ENCODE peak calls at places on chromosome 1, in seven cellular contexts. X is neural progenitor cell, O is esophagus muscularis mucosa, M is left ventricle myocardium inferior, Y is PC-9, C is upper lobe of right lung, R is OCI-LY7. V is an unnamed sample.

GRCh38 chr1:162062542-162063015 is 6.9 kb upstream of the NOS1AP start:
- DNase-seq in X (peak; percentile 73), O (no peak), M (peak; percentile 41), Y (no peak), C (no peak), R (no peak), V (no peak)

GRCh38 chr1:45722809-45723208 is 27.6 kb downstream of the IPP start:
- DNase-seq in X (no peak), O (no peak), M (no peak), Y (no peak), C (no peak), R (no peak), V (no peak)

GRCh38 chr1:170261669-170262068 is 115.9 kb downstream of the NTMT2 start:
- DNase-seq in X (no peak), O (no peak), M (no peak), Y (no peak), C (no peak), R (no peak), V (no peak)

GRCh38 chr1:175963740-175964139 is 220.3 kb upstream of the TNR start:
- DNase-seq in X (no peak), O (no peak), M (no peak), Y (no peak), C (no peak), R (no peak), V (no peak)

GRCh38 chr1:63873751-63874150 is 99.9 kb downstream of the ROR1 start:
- DNase-seq in X (no peak), O (no peak), M (no peak), Y (peak; percentile 37), C (no peak), R (no peak), V (no peak)

GRCh38 chr1:10714337-10715114 is 81.9 kb downstream of the CASZ1 start:
- DNase-seq in X (peak; percentile 92), O (no peak), M (peak; percentile 68), Y (no peak), C (peak; percentile 86), R (no peak), V (no peak)

GRCh38 chr1:112881742-112882127 is 74.3 kb downstream of the SLC16A1 start:
- DNase-seq in X (no peak), O (no peak), M (no peak), Y (no peak), C (no peak), R (no peak), V (no peak)

GRCh38 chr1:244863491-244864252 is 671 bp downstream of the HNRNPU start:
- DNase-seq in X (no peak), O (no peak), M (peak; percentile 35), Y (no peak), C (peak; percentile 81), R (peak; percentile 53), V (peak; percentile 36)

GRCh38 chr1:221161571-221162041 is 282.4 kb downstream of the HLX start:
- DNase-seq in X (no peak), O (no peak), M (no peak), Y (no peak), C (no peak), R (no peak), V (no peak)
- H3K4me1 ChIP-seq in X (peaks cover 30% of the 10 kb centered on the region), O (peaks cover 3% of the 10 kb centered on the region), M (peaks cover 29% of the 10 kb centered on the region), Y (no peaks in the 10 kb centered on the region), C (peaks cover 13% of the 10 kb centered on the region), R (no peaks in the 10 kb centered on the region), V (peaks cover 4% of the 10 kb centered on the region)

GRCh38 chr1:54399765-54400164 is 6.4 kb downstream of the SSBP3 start:
- DNase-seq in X (no peak), O (no peak), M (no peak), Y (no peak), C (no peak), R (no peak), V (no peak)

GRCh38 chr1:54398963-54399528 is 7.1 kb downstream of the SSBP3 start:
- DNase-seq in X (no peak), O (no peak), M (no peak), Y (no peak), C (no peak), R (no peak), V (no peak)

GRCh38 chr1:54397980-54398379 is 8.2 kb downstream of the SSBP3 start:
- DNase-seq in X (no peak), O (no peak), M (no peak), Y (no peak), C (no peak), R (no peak), V (no peak)

GRCh38 chr1:54401799-54402198 is 4.4 kb downstream of the SSBP3 start:
- DNase-seq in X (no peak), O (no peak), M (no peak), Y (no peak), C (no peak), R (no peak), V (no peak)

DNA sequence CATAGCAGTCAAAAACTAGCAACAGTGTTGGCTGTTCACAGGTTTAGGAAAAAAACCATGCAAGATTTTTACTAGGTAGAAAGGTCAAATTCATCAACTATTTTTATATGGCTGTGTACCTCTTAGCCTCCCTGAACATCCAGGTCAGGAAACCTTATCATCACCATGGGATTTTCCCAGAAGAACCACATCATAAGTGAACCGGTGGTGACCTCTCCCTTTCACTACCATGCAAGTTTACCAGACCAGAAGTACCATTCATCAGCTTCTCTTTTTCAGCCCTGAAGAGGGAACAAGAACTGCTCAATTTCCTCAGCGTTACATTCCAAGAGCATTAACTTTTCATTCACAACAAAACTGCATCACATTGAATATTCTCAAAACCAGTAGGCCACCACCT is 5.9 kb downstream of the SSBP3 start:
- DNase-seq in X (no peak), O (no peak), M (no peak), Y (no peak), C (no peak), R (no peak), V (no peak)
- H3K4me1 ChIP-seq in X (peaks cover 22% of the 10 kb centered on the region), O (peaks cover 55% of the 10 kb centered on the region), M (peaks cover 97% of the 10 kb centered on the region), Y (no peaks in the 10 kb centered on the region), C (peaks cover 38% of the 10 kb centered on the region), R (peaks cover 27% of the 10 kb centered on the region), V (peaks cover 25% of the 10 kb centered on the region)

GRCh38 chr1:226674892-226675719 is 64.0 kb downstream of the ITPKB start:
- DNase-seq in X (no peak), O (no peak), M (peak; percentile 49), Y (no peak), C (no peak), R (peak; percentile 97), V (peak; percentile 76)
- H3K4me1 ChIP-seq in X (peaks cover 21% of the 10 kb centered on the region), O (peaks cover 65% of the 10 kb centered on the region), M (peaks cover 95% of the 10 kb centered on the region), Y (peaks cover 19% of the 10 kb centered on the region), C (peaks cover 60% of the 10 kb centered on the region), R (peaks cover 98% of the 10 kb centered on the region), V (peaks cover 40% of the 10 kb centered on the region)

DNA sequence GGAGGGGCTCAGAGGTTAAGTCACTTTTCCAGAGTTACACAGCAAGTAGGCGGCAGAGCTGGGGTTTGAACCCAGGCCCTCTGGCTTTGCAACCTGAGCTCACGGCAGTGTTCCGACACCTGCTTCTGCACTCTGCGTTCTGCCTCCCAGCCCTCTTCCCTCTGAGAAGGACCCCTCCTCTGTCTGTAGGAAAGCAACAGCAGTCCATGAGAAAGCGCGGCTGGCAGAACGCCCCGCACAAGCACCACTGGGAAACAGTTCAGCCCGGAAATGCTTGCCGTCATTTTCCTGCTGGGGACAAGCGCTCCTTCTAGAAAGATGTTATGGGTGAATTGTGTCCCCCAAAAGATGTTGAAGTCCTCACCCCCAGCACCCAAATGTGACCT is 241.1 kb downstream of the NPHP4 start:
- DNase-seq in X (no peak), O (no peak), M (no peak), Y (no peak), C (peak; percentile 47), R (no peak), V (peak; percentile 32)
- H3K4me1 ChIP-seq in X (peaks cover 14% of the 10 kb centered on the region), O (no peaks in the 10 kb centered on the region), M (peaks cover 17% of the 10 kb centered on the region), Y (no peaks in the 10 kb centered on the region), C (peaks cover 9% of the 10 kb centered on the region), R (no peaks in the 10 kb centered on the region), V (no peaks in the 10 kb centered on the region)

GRCh38 chr1:2313651-2314296 is 77.6 kb downstream of the MORN1 start:
- DNase-seq in X (no peak), O (no peak), M (no peak), Y (no peak), C (no peak), R (no peak), V (no peak)
- H3K4me1 ChIP-seq in X (peaks cover 36% of the 10 kb centered on the region), O (peaks cover 61% of the 10 kb centered on the region), M (peaks cover 79% of the 10 kb centered on the region), Y (peaks cover 24% of the 10 kb centered on the region), C (peaks cover 49% of the 10 kb centered on the region), R (peaks cover 3% of the 10 kb centered on the region), V (peaks cover 89% of the 10 kb centered on the region)

GRCh38 chr1:41953291-41953690 is 34.6 kb upstream of the HIVEP3 start:
- DNase-seq in X (no peak), O (no peak), M (no peak), Y (no peak), C (no peak), R (no peak), V (no peak)

GRCh38 chr1:41955461-41956159 is 36.9 kb upstream of the HIVEP3 start:
- DNase-seq in X (peak; percentile 43), O (no peak), M (no peak), Y (peak; percentile 67), C (no peak), R (no peak), V (no peak)

GRCh38 chr1:41954533-41954944 is 35.8 kb upstream of the HIVEP3 start:
- DNase-seq in X (no peak), O (no peak), M (no peak), Y (peak; percentile 84), C (no peak), R (no peak), V (no peak)

GRCh38 chr1:41950820-41951219 is 32.1 kb upstream of the HIVEP3 start:
- DNase-seq in X (no peak), O (no peak), M (no peak), Y (no peak), C (no peak), R (no peak), V (no peak)

GRCh38 chr1:41952208-41952607 is 33.5 kb upstream of the HIVEP3 start:
- DNase-seq in X (no peak), O (no peak), M (no peak), Y (no peak), C (no peak), R (no peak), V (no peak)
- H3K4me1 ChIP-seq in X (peaks cover 16% of the 10 kb centered on the region), O (no peaks in the 10 kb centered on the region), M (peaks cover 7% of the 10 kb centered on the region), Y (peaks cover 59% of the 10 kb centered on the region), C (no peaks in the 10 kb centered on the region), R (no peaks in the 10 kb centered on the region), V (no peaks in the 10 kb centered on the region)

DNA sequence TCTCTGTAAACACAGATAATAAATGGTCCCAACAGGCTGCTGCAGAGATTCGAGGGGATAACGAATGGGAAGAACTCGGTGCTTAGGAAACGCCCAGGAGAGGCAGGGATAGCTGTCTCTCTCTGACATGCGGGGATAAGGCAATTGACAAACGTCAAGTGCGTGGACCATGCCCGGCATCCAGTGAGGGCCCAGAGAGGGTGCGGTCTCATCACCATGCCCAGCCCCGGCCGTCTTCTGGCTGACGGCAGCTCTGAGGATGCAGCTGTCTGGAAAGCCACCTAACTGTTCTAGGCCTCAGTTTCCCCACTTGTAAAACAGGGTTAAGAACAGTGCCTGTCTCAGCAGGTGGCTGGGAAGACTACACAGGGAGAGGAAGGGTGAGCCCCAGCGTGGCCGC is 48.1 kb downstream of the ACOT7 start:
- DNase-seq in X (no peak), O (no peak), M (no peak), Y (no peak), C (no peak), R (no peak), V (no peak)
- H3K4me1 ChIP-seq in X (peaks cover 10% of the 10 kb centered on the region), O (peaks cover 20% of the 10 kb centered on the region), M (peaks cover 22% of the 10 kb centered on the region), Y (peaks cover 7% of the 10 kb centered on the region), C (peaks cover 5% of the 10 kb centered on the region), R (no peaks in the 10 kb centered on the region), V (peaks cover 6% of the 10 kb centered on the region)

V was measured in tibial artery.